ENCODE peak calls at places on chromosomes 1 and 21, in eight cellular contexts. Z is occipital lobe; G is neural crest cell; M is pancreas; U is Jurkat, Clone E6-1; S is NCI-H446; Y is CD4-positive, alpha-beta T cell; X is KBM-7. C is an unnamed sample.

GRCh38 chr1:99975569-99975968 is 5.8 kb downstream of the SLC35A3 start:
- DNase-seq in M (no peak), Y (no peak), Z (no peak), S (no peak), G (no peak), U (no peak), X (no peak), C (no peak)

GRCh38 chr1:103525114-103525606 is 339 bp upstream of the RNPC3 start:
- DNase-seq in X (peak; percentile 62), U (peak; percentile 23), Z (no peak), S (peak; percentile 55), G (no peak), Y (no peak), M (peak; percentile 64), C (peak; percentile 10)

GRCh38 chr1:90823686-90824085 is 106.6 kb upstream of the BARHL2 start:
- DNase-seq in Y (no peak), U (no peak), M (no peak), Z (no peak), X (no peak), G (no peak), S (no peak), C (no peak)

GRCh38 chr1:186722711-186723309 is 42.6 kb upstream of the PTGS2 start:
- DNase-seq in X (peak; percentile 67), Z (no peak), Y (no peak), M (no peak), U (peak; percentile 57), G (no peak), S (peak; percentile 28), C (no peak)

GRCh38 chr1:225750865-225751824 is 26.5 kb upstream of the SRP9 start:
- DNase-seq in Z (no peak), Y (no peak), S (no peak), G (no peak), X (no peak), M (no peak), U (no peak), C (no peak)

GRCh38 chr1:41240806-41241747 is 1.0 kb downstream of the SCMH1 start:
- DNase-seq in S (peak; percentile 15), X (peak; percentile 66), Y (peak; percentile 9), Z (peak; percentile 17), M (peak; percentile 61), U (no peak), G (no peak), C (no peak)

GRCh38 chr1:20491866-20492265 is 5.9 kb upstream of the CAMK2N1 start:
- DNase-seq in U (no peak), G (no peak), Y (no peak), Z (no peak), M (no peak), S (no peak), X (no peak), C (no peak)

GRCh38 chr1:185966487-185966886 is 232.3 kb downstream of the HMCN1 start:
- DNase-seq in U (no peak), Z (no peak), Y (no peak), S (no peak), G (no peak), X (no peak), M (no peak), C (no peak)

GRCh38 chr1:245363821-245364220 is 209.0 kb downstream of the KIF26B start:
- DNase-seq in Z (no peak), G (no peak), U (peak; percentile 83), S (no peak), Y (no peak), M (no peak), X (no peak), C (no peak)

GRCh38 chr1:89466307-89466925 is 58.2 kb upstream of the LRRC8B start:
- DNase-seq in M (no peak), U (no peak), X (peak; percentile 79), Z (no peak), Y (no peak), G (no peak), S (no peak), C (no peak)

GRCh38 chr1:101025283-101025679 is 303 bp downstream of the DPH5 start:
- DNase-seq in S (no peak), G (no peak), Z (peak; percentile 39), U (no peak), Y (no peak), M (peak; percentile 4), X (no peak), C (no peak)

GRCh38 chr1:84379128-84379527 is 19.2 kb upstream of the DNASE2B start:
- DNase-seq in M (no peak), U (no peak), G (no peak), X (no peak), S (no peak), Y (no peak), Z (no peak), C (no peak)

GRCh38 chr1:174005032-174005431 is 17.1 kb downstream of the RC3H1 start:
- DNase-seq in U (no peak), M (no peak), S (no peak), Z (no peak), X (no peak), G (no peak), Y (no peak), C (peak; percentile 90)

GRCh38 chr1:170530972-170531757 is 801 bp upstream of the GORAB start:
- DNase-seq in Z (no peak), Y (no peak), U (no peak), G (no peak), X (no peak), S (no peak), M (no peak), C (no peak)

GRCh38 chr1:35186239-35186638 is 6.7 kb downstream of the SFPQ start:
- DNase-seq in X (no peak), U (no peak), G (no peak), M (no peak), S (no peak), Z (no peak), Y (no peak), C (no peak)

GRCh38 chr1:109790329-109790728 is 26.6 kb upstream of the EPS8L3 start:
- DNase-seq in M (no peak), G (no peak), Z (no peak), U (no peak), Y (no peak), S (no peak), X (no peak), C (no peak)

GRCh38 chr1:87705233-87705632 is 376.6 kb downstream of the LMO4 start:
- DNase-seq in Y (no peak), Z (no peak), U (no peak), G (no peak), M (no peak), S (no peak), X (no peak), C (no peak)

GRCh38 chr1:162982364-162982763 is 86.8 kb upstream of the RGS4 start:
- DNase-seq in Z (no peak), Y (no peak), S (no peak), X (no peak), G (no peak), U (no peak), M (no peak), C (no peak)

GRCh38 chr1:39692152-39693064 is 1.2 kb upstream of the HPCAL4 start:
- DNase-seq in Z (peak; percentile 42), S (no peak), M (peak; percentile 18), X (no peak), U (no peak), G (no peak), Y (peak; percentile 20), C (no peak)

GRCh38 chr21:36728371-36729111 is 29.6 kb downstream of the SIM2 start:
- DNase-seq in Y (no peak), X (no peak), S (no peak), M (no peak), U (no peak), Z (no peak), G (no peak), C (no peak)

GRCh38 chr1:145871994-145872411 is 13.1 kb upstream of the PIAS3 start:
- DNase-seq in X (peak; percentile 70), M (no peak), U (no peak), S (no peak), Y (peak; percentile 16), Z (peak; percentile 71), G (no peak), C (no peak)

C was measured in SK-N-MC.